ENCODE peak calls at places on chromosomes 7 and 10, in six cellular contexts. G is RCC 7860; O is GM12891; Q is CD8-positive, alpha-beta T cell; A is stomach; Z is NCI-H1436. K is an unnamed sample.

GRCh38 chr10:112389147-112389822 is 15.4 kb downstream of the ACSL5 start:
- DNase-seq in G (peak), Q (peak), A (peak), Z (no peak), O (no peak), K (no peak)

GRCh38 chr10:124665558-124665957 is 78.6 kb downstream of the FAM53B start:
- DNase-seq in A (no peak), Z (no peak), Q (no peak), O (no peak), G (no peak), K (no peak)

GRCh38 chr10:5596611-5597341 is 69.6 kb downstream of the ASB13 start:
- DNase-seq in G (peak), O (no peak), Q (no peak), Z (no peak), A (no peak), K (no peak)

GRCh38 chr7:134428942-134429341 is 30.0 kb downstream of the AKR1B1 start:
- DNase-seq in G (no peak), Q (no peak), Z (no peak), A (no peak), O (no peak), K (no peak)

GRCh38 chr10:105837951-105838350 is 1196.9 kb downstream of the SORCS3 start:
- DNase-seq in O (peak), G (peak), Q (no peak), Z (no peak), A (no peak), K (no peak)

GRCh38 chr7:75652788-75653187 is 86.0 kb downstream of the HIP1 start:
- DNase-seq in G (no peak), Z (no peak), Q (no peak), O (no peak), A (no peak), K (no peak)

GRCh38 chr10:29634764-29635625 is at the start of gene SVIL:
- DNase-seq in Q (no peak), G (peak), A (no peak), O (no peak), Z (no peak), K (no peak)

GRCh38 chr7:47576031-47576908 is 5.6 kb downstream of the TNS3 start:
- DNase-seq in O (no peak), Z (no peak), Q (no peak), A (peak), G (peak), K (no peak)

GRCh38 chr10:3484306-3485187 is 300.5 kb downstream of the KLF6 start:
- DNase-seq in Z (peak), A (no peak), Q (no peak), G (no peak), O (no peak), K (peak)

GRCh38 chr7:691361-692045 is 35.0 kb upstream of the DNAAF5 start:
- DNase-seq in O (no peak), Q (no peak), Z (no peak), A (no peak), G (no peak), K (no peak)

GRCh38 chr10:31099664-31100063 is 68.0 kb upstream of the ZNF438 start:
- DNase-seq in G (peak), Z (no peak), A (peak), Q (no peak), O (no peak), K (no peak)

GRCh38 chr10:43576062-43576461 is 1.6 kb upstream of the ZNF239 start:
- DNase-seq in Z (no peak), O (no peak), Q (no peak), G (no peak), A (no peak), K (no peak)

GRCh38 chr10:69958232-69958902 is 94.3 kb upstream of the MACROH2A2 start:
- DNase-seq in G (peak), O (peak), A (peak), Q (no peak), Z (no peak), K (peak)

GRCh38 chr10:100006241-100006886 is 3.4 kb downstream of the DNMBP start:
- DNase-seq in Q (no peak), A (no peak), G (peak), Z (no peak), O (no peak), K (no peak)

GRCh38 chr10:44390585-44391072 is 5.7 kb upstream of the CXCL12 start:
- DNase-seq in Z (no peak), Q (no peak), O (no peak), A (no peak), G (no peak), K (no peak)

GRCh38 chr10:4247379-4247778 is 462.4 kb upstream of the KLF6 start:
- DNase-seq in A (no peak), Z (no peak), O (no peak), G (no peak), Q (no peak), K (no peak)

K was measured in NCI-H1105 treated with DMSO at 0.1 percent for 48 hours.